ENCODE peak calls at places on chromosomes 1 and 21, in five cellular contexts. D is lower lobe of right lung, P is HAP-1, W is adrenal gland, V is SJSA1. R is an unnamed sample. For H3K9me3, the result is how much of the 10 kb centered on the place peaks cover.

GRCh38 chr1:66331641-66332523 is 202.1 kb upstream of the SGIP1 start:
- DNase-seq in W (peak), D (peak), V (peak), P (peak), R (peak)

GRCh38 chr1:118101445-118101844 is 83.6 kb downstream of the SPAG17 start:
- DNase-seq in W (no peak), D (no peak), V (peak), P (no peak), R (no peak)

GRCh38 chr21:15293251-15293650 is 228.5 kb upstream of the NRIP1 start:
- DNase-seq in P (no peak), D (no peak), W (peak), V (peak), R (peak)

GRCh38 chr1:7520496-7520895 is 250.6 kb upstream of the VAMP3 start:
- DNase-seq in D (peak), P (no peak), V (no peak), W (no peak), R (no peak)

GRCh38 chr1:161238039-161238473 is at the start of gene NR1I3:
- DNase-seq in P (no peak), D (no peak), V (no peak), W (no peak), R (no peak)

GRCh38 chr1:9025474-9025873 is 749 bp downstream of the SLC2A7 start:
- DNase-seq in V (no peak), P (no peak), D (no peak), W (no peak), R (no peak)

GRCh38 chr1:89673251-89673650 is 40.3 kb downstream of the LRRC8C start:
- DNase-seq in D (no peak), W (no peak), V (no peak), P (no peak), R (no peak)

GRCh38 chr1:61287734-61288133 is 205.4 kb downstream of the NFIA start:
- DNase-seq in P (no peak), D (no peak), V (no peak), W (no peak), R (no peak)

GRCh38 chr1:33460947-33461629 is 11.4 kb upstream of the ZSCAN20 start:
- DNase-seq in W (peak), P (no peak), V (no peak), D (no peak), R (no peak)

GRCh38 chr1:233135833-233136232 is 159.7 kb downstream of the PCNX2 start:
- DNase-seq in D (no peak), V (no peak), P (no peak), W (no peak), R (no peak)

GRCh38 chr1:21338568-21339401 is 48.5 kb upstream of the ECE1 start:
- DNase-seq in D (peak), W (peak), V (no peak), P (no peak), R (peak)

GRCh38 chr1:92486251-92487077 is at the start of gene GFI1:
- DNase-seq in D (peak), V (no peak), P (peak), W (peak), R (no peak)

GRCh38 chr1:161899091-161899490 is 124.6 kb downstream of the OLFML2B start:
- DNase-seq in P (no peak), W (no peak), V (no peak), D (no peak), R (no peak)

GRCh38 chr1:205274041-205274691 is 46.4 kb downstream of the TMCC2 start:
- DNase-seq in V (no peak), W (peak), P (no peak), D (no peak), R (no peak)

GRCh38 chr1:40663324-40664166 is 1.9 kb downstream of the RIMS3 start:
- DNase-seq in P (no peak), D (no peak), W (no peak), V (no peak), R (no peak)

GRCh38 chr1:30027247-30027646 is 696.1 kb downstream of the MATN1 start:
- DNase-seq in V (no peak), D (no peak), P (no peak), W (no peak), R (no peak)

GRCh38 chr21:42419845-42420244 is 16.1 kb downstream of the UBASH3A start:
- DNase-seq in P (no peak), D (no peak), V (no peak), W (no peak), R (no peak)

GRCh38 chr1:218346391-218347204 is 1.5 kb downstream of the TGFB2 start:
- DNase-seq in D (no peak), P (peak), W (peak), V (peak), R (no peak)

GRCh38 chr1:8015036-8015808 is 10.9 kb downstream of the ERRFI1 start:
- DNase-seq in P (peak), W (peak), D (no peak), V (peak), R (no peak)

GRCh38 chr21:17903929-17904639 is 84.9 kb upstream of the C21orf91 start:
- DNase-seq in W (no peak), V (no peak), D (no peak), P (no peak), R (no peak)

GRCh38 chr1:30749691-30750583 is 7.6 kb downstream of the LAPTM5 start:
- DNase-seq in P (no peak), D (no peak), W (no peak), V (no peak), R (no peak)

GRCh38 chr1:21294266-21295058 is 4.2 kb upstream of the ECE1 start:
- DNase-seq in W (peak), P (no peak), V (peak), D (peak), R (no peak)

DNA sequence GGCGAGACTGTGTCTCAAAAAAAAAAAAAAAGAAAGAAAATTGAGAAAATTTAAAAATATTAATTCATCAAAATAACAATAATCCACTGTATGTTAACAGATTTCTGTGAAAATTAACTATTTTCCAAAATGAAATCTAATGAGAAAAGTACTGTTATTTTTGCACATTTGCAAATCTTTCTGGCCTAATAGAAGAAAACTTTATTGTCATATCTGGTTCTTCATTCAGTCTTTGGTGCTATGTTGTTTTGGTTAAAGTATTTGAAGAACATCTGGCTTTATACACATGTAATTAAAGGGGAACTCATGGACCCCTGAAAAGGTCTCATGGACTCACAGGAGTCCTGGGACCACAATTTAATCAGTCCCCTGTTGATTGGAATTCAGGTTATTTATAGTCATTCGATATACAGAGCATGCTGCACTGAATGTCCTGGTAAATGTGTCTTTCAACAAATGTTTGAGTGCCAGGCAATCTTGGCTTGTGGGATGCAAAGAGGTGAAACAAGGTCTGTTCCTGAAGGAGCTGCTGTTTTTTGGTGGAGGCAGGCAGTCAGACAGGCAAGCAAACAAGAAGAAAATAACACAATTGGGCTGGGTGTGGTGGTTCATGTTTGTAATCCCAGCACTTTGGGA is 9.0 kb downstream of the AK4 start:
- DNase-seq in V (no peak), P (no peak), W (no peak), D (no peak), R (no peak)
- H3K9me3 ChIP-seq in V (under half), P (under half), W (under half), D (under half), R (under half)

GRCh38 chr1:150973826-150974579 is 632 bp downstream of the CERS2 start:
- DNase-seq in V (peak), P (peak), D (peak), W (no peak), R (no peak)

GRCh38 chr1:150970818-150971582 is 3.6 kb downstream of the CERS2 start:
- DNase-seq in P (no peak), V (no peak), D (peak), W (peak), R (peak)

GRCh38 chr1:150972417-150972940 is 2.2 kb downstream of the CERS2 start:
- DNase-seq in D (no peak), V (no peak), P (no peak), W (no peak), R (no peak)

GRCh38 chr1:150973258-150973825 is 1.3 kb downstream of the CERS2 start:
- DNase-seq in D (peak), W (no peak), V (no peak), P (peak), R (no peak)

GRCh38 chr1:150971583-150972416 is 2.8 kb downstream of the CERS2 start:
- DNase-seq in W (peak), D (no peak), P (no peak), V (no peak), R (no peak)
- H3K4me3 ChIP-seq in W (no peak), D (peak), P (no peak), V (no peak), R (peak)

GRCh38 chr1:55015731-55016620 is 17.2 kb downstream of the BSND start:
- DNase-seq in W (no peak), D (no peak), P (no peak), V (no peak), R (no peak)
- H3K9me3 ChIP-seq in W (under half), D (under half), P (under half), V (under half), R (under half)

GRCh38 chr1:200862713-200863415 is 9.9 kb upstream of the GPR25 start:
- DNase-seq in W (no peak), D (no peak), P (no peak), V (no peak), R (no peak)
- H3K4me3 ChIP-seq in W (no peak), D (no peak), P (no peak), V (no peak), R (no peak)

DNA sequence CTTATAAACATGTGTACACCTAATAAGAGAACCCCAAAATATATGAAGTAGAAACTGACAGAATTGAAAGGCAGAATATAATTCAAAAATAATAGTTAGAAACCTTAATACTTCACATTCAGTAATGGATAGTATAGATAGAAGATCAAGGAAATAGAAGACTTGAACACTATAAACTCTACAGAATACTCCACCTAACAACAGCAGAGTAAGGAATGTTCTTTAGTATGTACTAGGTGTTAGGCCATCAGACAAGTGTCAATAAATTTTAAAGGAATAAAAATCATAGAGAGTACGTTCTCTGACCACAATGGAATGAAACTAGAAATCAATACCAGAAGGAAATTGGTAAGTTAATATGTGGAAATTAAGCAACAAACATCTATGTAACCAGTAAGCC is 16.6 kb downstream of the ZNF644 start:
- DNase-seq in W (no peak), V (no peak), P (no peak), D (no peak), R (no peak)
- H3K9me3 ChIP-seq in W (under half), V (under half), P (under half), D (under half), R (under half)

R was measured in AG04450.